ENCODE peak calls at places on chromosomes 6 and 20, in four cellular contexts. One of them, this sample, is unnamed.
A peak's percentile ranks its signal among the peaks of the same experiment; 100 is the strongest.

GRCh38 chr6:142845143-142845571 is 99.8 kb downstream of the HIVEP2 start:
- DNase-seq in pancreas: no peak
- DNase-seq in choroid plexus epithelial cell: no peak
- DNase-seq in OCI-LY7: no peak
- DNase-seq in this sample: peak; percentile 12

GRCh38 chr6:31407699-31408098 is 4.3 kb downstream of the MICA start:
- DNase-seq in pancreas: no peak
- DNase-seq in choroid plexus epithelial cell: peak; percentile 76
- DNase-seq in OCI-LY7: no peak
- DNase-seq in this sample: peak; percentile 75

GRCh38 chr6:139325003-139325600 is 33.3 kb upstream of the TXLNB start:
- DNase-seq in pancreas: no peak
- DNase-seq in choroid plexus epithelial cell: no peak
- DNase-seq in OCI-LY7: peak; percentile 61
- DNase-seq in this sample: no peak

GRCh38 chr6:170505306-170505705 is 47.8 kb downstream of the PSMB1 start:
- DNase-seq in pancreas: no peak
- DNase-seq in choroid plexus epithelial cell: no peak
- DNase-seq in OCI-LY7: no peak
- DNase-seq in this sample: no peak

GRCh38 chr20:64222273-64222672 is 33.3 kb upstream of the PCMTD2 start:
- DNase-seq in pancreas: no peak
- DNase-seq in choroid plexus epithelial cell: peak; percentile 55
- DNase-seq in OCI-LY7: no peak
- DNase-seq in this sample: no peak

GRCh38 chr20:57499676-57500075 is 25.3 kb downstream of the CTCFL start:
- DNase-seq in pancreas: no peak
- DNase-seq in choroid plexus epithelial cell: no peak
- DNase-seq in OCI-LY7: no peak
- DNase-seq in this sample: no peak

GRCh38 chr20:25270829-25271251 is 23.0 kb downstream of the PYGB start:
- DNase-seq in pancreas: peak; percentile 44
- DNase-seq in choroid plexus epithelial cell: no peak
- DNase-seq in OCI-LY7: no peak
- DNase-seq in this sample: no peak

GRCh38 chr6:6494677-6495076 is 93.8 kb upstream of the LY86 start:
- DNase-seq in pancreas: no peak
- DNase-seq in choroid plexus epithelial cell: no peak
- DNase-seq in OCI-LY7: peak; percentile 85
- DNase-seq in this sample: no peak

GRCh38 chr20:5119143-5119434 is 669 bp downstream of the PCNA start:
- DNase-seq in pancreas: no peak
- DNase-seq in choroid plexus epithelial cell: no peak
- DNase-seq in OCI-LY7: no peak
- DNase-seq in this sample: no peak

GRCh38 chr20:58303547-58303946 is 6.0 kb upstream of the RAB22A start:
- DNase-seq in pancreas: no peak
- DNase-seq in choroid plexus epithelial cell: no peak
- DNase-seq in OCI-LY7: no peak
- DNase-seq in this sample: no peak

GRCh38 chr20:3101737-3102574 is 17.4 kb upstream of the AVP start:
- DNase-seq in pancreas: no peak
- DNase-seq in choroid plexus epithelial cell: no peak
- DNase-seq in OCI-LY7: no peak
- DNase-seq in this sample: no peak

GRCh38 chr20:36744764-36745191 is 1.1 kb downstream of the NDRG3 start:
- DNase-seq in pancreas: peak; percentile 62
- DNase-seq in choroid plexus epithelial cell: no peak
- DNase-seq in OCI-LY7: no peak
- DNase-seq in this sample: peak; percentile 61

GRCh38 chr20:1184638-1185315 is at the start of gene TMEM74B:
- DNase-seq in pancreas: no peak
- DNase-seq in choroid plexus epithelial cell: no peak
- DNase-seq in OCI-LY7: no peak
- DNase-seq in this sample: no peak

GRCh38 chr6:26017567-26017966 is 55.0 kb downstream of the TRIM38 start:
- DNase-seq in pancreas: no peak
- DNase-seq in choroid plexus epithelial cell: peak; percentile 95
- DNase-seq in OCI-LY7: peak; percentile 72
- DNase-seq in this sample: peak; percentile 80

GRCh38 chr6:18323935-18324707 is 59.8 kb upstream of the DEK start:
- DNase-seq in pancreas: no peak
- DNase-seq in choroid plexus epithelial cell: peak; percentile 73
- DNase-seq in OCI-LY7: peak; percentile 90
- DNase-seq in this sample: peak; percentile 73

GRCh38 chr20:25083141-25083772 is 1.3 kb upstream of the VSX1 start:
- DNase-seq in pancreas: no peak
- DNase-seq in choroid plexus epithelial cell: no peak
- DNase-seq in OCI-LY7: no peak
- DNase-seq in this sample: no peak

DNA sequence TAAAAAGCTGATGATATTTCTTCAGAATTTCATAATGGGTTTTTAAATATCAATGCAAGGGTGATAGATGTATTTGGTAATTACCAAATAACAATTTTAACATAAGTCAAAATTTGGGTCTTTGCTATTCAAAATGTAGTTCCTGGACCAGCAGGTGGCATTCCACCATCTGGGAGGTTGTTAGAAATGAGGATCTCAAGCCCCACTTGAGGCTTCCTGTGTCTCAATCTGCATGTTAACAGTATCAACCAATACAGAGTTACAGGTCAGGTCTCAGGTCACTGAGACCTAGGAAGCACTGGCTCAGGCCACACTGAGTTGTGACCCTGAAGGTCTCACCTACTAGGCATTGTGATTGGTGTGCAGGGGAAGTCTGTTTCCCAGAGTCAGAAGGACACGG is 57.2 kb upstream of the MTRF1L start:
- DNase-seq in pancreas: no peak
- DNase-seq in choroid plexus epithelial cell: peak; percentile 34
- DNase-seq in OCI-LY7: no peak
- DNase-seq in this sample: no peak
- TF ChIP-seq CTCF in pancreas: no peak
- TF ChIP-seq CTCF in choroid plexus epithelial cell: peak; percentile 47
- TF ChIP-seq CTCF in OCI-LY7: peak; percentile 35
- TF ChIP-seq CTCF in this sample: no peak

DNA sequence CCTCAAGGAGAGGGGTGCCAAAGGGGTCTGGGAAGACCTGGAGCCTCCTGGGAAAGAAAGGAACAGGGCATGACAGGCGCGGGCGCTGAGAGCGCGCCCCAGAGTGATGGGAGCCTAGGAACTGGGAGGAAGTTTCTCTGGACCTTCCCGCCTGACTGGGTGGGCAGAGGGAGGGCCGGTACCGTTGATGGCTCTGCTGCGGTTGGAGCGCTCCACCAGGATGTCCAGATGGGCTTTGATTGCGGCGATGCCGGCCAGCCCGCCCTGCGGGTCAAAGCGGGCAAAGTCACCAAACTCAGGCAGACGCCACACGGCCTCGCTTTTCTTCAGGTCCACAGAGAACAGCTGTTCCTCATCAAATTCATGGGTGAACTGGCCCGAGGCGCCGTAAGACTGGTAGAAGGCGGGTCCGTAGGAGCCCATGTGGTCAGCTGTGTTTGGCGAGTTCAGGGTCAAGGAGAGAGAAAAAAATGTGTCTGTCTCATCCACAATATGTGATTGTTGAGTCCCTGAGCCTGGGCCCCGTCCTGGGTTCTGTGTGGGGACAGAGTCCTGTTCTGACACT is 1.5 kb downstream of the HLA-DOA start:
- DNase-seq in pancreas: no peak
- DNase-seq in choroid plexus epithelial cell: no peak
- DNase-seq in OCI-LY7: no peak
- DNase-seq in this sample: no peak
- H3K4me3 ChIP-seq in pancreas: no peak overlapping the region
- H3K4me3 ChIP-seq in choroid plexus epithelial cell: no peak overlapping the region
- H3K4me3 ChIP-seq in OCI-LY7: peak overlapping the region; percentile 83
- H3K4me3 ChIP-seq in this sample: no peak overlapping the region

DNA sequence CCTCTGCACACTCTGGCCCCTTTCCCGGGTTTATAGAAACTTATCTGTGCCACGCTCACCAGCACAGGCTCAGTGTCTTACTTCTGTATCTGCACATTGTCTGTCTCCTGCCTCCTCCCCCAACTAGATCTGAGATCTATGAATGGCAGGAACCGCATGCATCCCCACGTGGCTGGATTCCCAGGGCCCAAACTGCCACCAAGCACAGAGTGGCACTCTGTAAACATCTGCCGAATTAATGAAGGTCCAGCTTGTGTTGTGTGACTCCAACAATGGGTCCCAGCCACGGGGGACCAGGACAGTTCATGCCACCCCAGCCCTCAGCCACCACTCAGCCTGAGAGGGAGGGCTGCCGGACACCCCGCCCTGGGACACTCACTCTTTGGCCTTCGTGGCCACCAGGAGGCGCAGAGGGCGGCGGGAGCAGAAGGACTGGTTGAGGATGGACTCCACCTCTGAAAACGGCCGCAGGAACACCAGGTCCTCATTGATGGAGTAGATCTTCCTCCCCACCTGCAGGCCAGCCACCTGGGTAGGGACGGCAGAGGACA is 171.1 kb downstream of the PREX1 start:
- DNase-seq in pancreas: peak; percentile 74
- DNase-seq in choroid plexus epithelial cell: no peak
- DNase-seq in OCI-LY7: no peak
- DNase-seq in this sample: no peak
- TF ChIP-seq CTCF in pancreas: no peak
- TF ChIP-seq CTCF in choroid plexus epithelial cell: no peak
- TF ChIP-seq CTCF in OCI-LY7: peak; percentile 31
- TF ChIP-seq CTCF in this sample: peak; percentile 31

GRCh38 chr6:106141441-106142237 is 55.5 kb downstream of the PRDM1 start:
- DNase-seq in pancreas: no peak
- DNase-seq in choroid plexus epithelial cell: no peak
- DNase-seq in OCI-LY7: peak; percentile 73
- DNase-seq in this sample: no peak
- H3K4me3 ChIP-seq in pancreas: no peak overlapping the region
- H3K4me3 ChIP-seq in choroid plexus epithelial cell: no peak overlapping the region
- H3K4me3 ChIP-seq in OCI-LY7: peak overlapping the region; percentile 11
- H3K4me3 ChIP-seq in this sample: no peak overlapping the region

GRCh38 chr6:149545258-149545753 is 537 bp downstream of the PPIL4 start:
- DNase-seq in pancreas: peak; percentile 58
- DNase-seq in choroid plexus epithelial cell: peak; percentile 86
- DNase-seq in OCI-LY7: peak; percentile 70
- DNase-seq in this sample: peak; percentile 76
- TF ChIP-seq CTCF in pancreas: no peak
- TF ChIP-seq CTCF in choroid plexus epithelial cell: no peak
- TF ChIP-seq CTCF in OCI-LY7: peak; percentile 71
- TF ChIP-seq CTCF in this sample: no peak

GRCh38 chr6:134826889-134827737 is 122.8 kb downstream of the ALDH8A1 start:
- DNase-seq in pancreas: no peak
- DNase-seq in choroid plexus epithelial cell: peak; percentile 92
- DNase-seq in OCI-LY7: no peak
- DNase-seq in this sample: peak; percentile 100
- H3K4me3 ChIP-seq in pancreas: no peak overlapping the region
- H3K4me3 ChIP-seq in choroid plexus epithelial cell: no peak overlapping the region
- H3K4me3 ChIP-seq in OCI-LY7: no peak overlapping the region
- H3K4me3 ChIP-seq in this sample: no peak overlapping the region

GRCh38 chr20:62352402-62353288 is 14.5 kb downstream of the LAMA5 start:
- DNase-seq in pancreas: no peak
- DNase-seq in choroid plexus epithelial cell: no peak
- DNase-seq in OCI-LY7: no peak
- DNase-seq in this sample: no peak
- TF ChIP-seq CTCF in pancreas: no peak
- TF ChIP-seq CTCF in choroid plexus epithelial cell: no peak
- TF ChIP-seq CTCF in OCI-LY7: no peak
- TF ChIP-seq CTCF in this sample: no peak